ENCODE peak calls at places on chromosome 1, in nine cellular contexts. One of them, this sample, is unnamed.

GRCh38 chr1:88685239-88685604 is 1.1 kb downstream of the PKN2 start:
- DNase-seq in caudate nucleus: no peak
- DNase-seq in nephron progenitor cell: no peak
- DNase-seq in epithelial cell of esophagus: peak; percentile 8
- DNase-seq in dermis microvascular lymphatic vessel endothelial cell: peak; percentile 19
- DNase-seq in GF-D8: no peak
- DNase-seq in colonic mucosa: no peak
- DNase-seq in memory B cell: no peak
- DNase-seq in iPS-NIHi11: no peak
- DNase-seq in this sample: no peak

GRCh38 chr1:217333939-217334338 is 297.0 kb downstream of the GPATCH2 start:
- DNase-seq in caudate nucleus: no peak
- DNase-seq in nephron progenitor cell: peak; percentile 55
- DNase-seq in epithelial cell of esophagus: peak; percentile 42
- DNase-seq in dermis microvascular lymphatic vessel endothelial cell: no peak
- DNase-seq in GF-D8: no peak
- DNase-seq in colonic mucosa: peak; percentile 18
- DNase-seq in memory B cell: no peak
- DNase-seq in iPS-NIHi11: peak; percentile 78
- DNase-seq in this sample: no peak

GRCh38 chr1:80064524-80064923 is 1058.0 kb upstream of the ADGRL4 start:
- DNase-seq in caudate nucleus: no peak
- DNase-seq in nephron progenitor cell: no peak
- DNase-seq in epithelial cell of esophagus: peak; percentile 83
- DNase-seq in dermis microvascular lymphatic vessel endothelial cell: no peak
- DNase-seq in GF-D8: no peak
- DNase-seq in colonic mucosa: no peak
- DNase-seq in memory B cell: no peak
- DNase-seq in iPS-NIHi11: no peak
- DNase-seq in this sample: no peak

GRCh38 chr1:208192989-208193388 is 51.2 kb downstream of the PLXNA2 start:
- DNase-seq in caudate nucleus: no peak
- DNase-seq in nephron progenitor cell: no peak
- DNase-seq in epithelial cell of esophagus: no peak
- DNase-seq in dermis microvascular lymphatic vessel endothelial cell: no peak
- DNase-seq in GF-D8: no peak
- DNase-seq in colonic mucosa: no peak
- DNase-seq in memory B cell: no peak
- DNase-seq in iPS-NIHi11: no peak
- DNase-seq in this sample: no peak

GRCh38 chr1:44806025-44806703 is 987 bp downstream of the DYNLT4 start:
- DNase-seq in caudate nucleus: no peak
- DNase-seq in nephron progenitor cell: no peak
- DNase-seq in epithelial cell of esophagus: no peak
- DNase-seq in dermis microvascular lymphatic vessel endothelial cell: no peak
- DNase-seq in GF-D8: no peak
- DNase-seq in colonic mucosa: no peak
- DNase-seq in memory B cell: no peak
- DNase-seq in iPS-NIHi11: no peak
- DNase-seq in this sample: peak; percentile 43

GRCh38 chr1:65417729-65418128 is 2.7 kb upstream of the LEPR start:
- DNase-seq in caudate nucleus: no peak
- DNase-seq in nephron progenitor cell: no peak
- DNase-seq in epithelial cell of esophagus: peak; percentile 64
- DNase-seq in dermis microvascular lymphatic vessel endothelial cell: no peak
- DNase-seq in GF-D8: no peak
- DNase-seq in colonic mucosa: no peak
- DNase-seq in memory B cell: no peak
- DNase-seq in iPS-NIHi11: no peak
- DNase-seq in this sample: no peak

GRCh38 chr1:204319462-204319861 is 40.3 kb downstream of the PLEKHA6 start:
- DNase-seq in caudate nucleus: no peak
- DNase-seq in nephron progenitor cell: no peak
- DNase-seq in epithelial cell of esophagus: peak; percentile 98
- DNase-seq in dermis microvascular lymphatic vessel endothelial cell: peak; percentile 47
- DNase-seq in GF-D8: no peak
- DNase-seq in colonic mucosa: no peak
- DNase-seq in memory B cell: no peak
- DNase-seq in iPS-NIHi11: no peak
- DNase-seq in this sample: no peak

GRCh38 chr1:207937204-207937603 is 26.3 kb upstream of the CD34 start:
- DNase-seq in caudate nucleus: no peak
- DNase-seq in nephron progenitor cell: no peak
- DNase-seq in epithelial cell of esophagus: no peak
- DNase-seq in dermis microvascular lymphatic vessel endothelial cell: peak; percentile 59
- DNase-seq in GF-D8: no peak
- DNase-seq in colonic mucosa: no peak
- DNase-seq in memory B cell: no peak
- DNase-seq in iPS-NIHi11: no peak
- DNase-seq in this sample: no peak

GRCh38 chr1:110403805-110404204 is 3.7 kb downstream of the LAMTOR5 start:
- DNase-seq in caudate nucleus: no peak
- DNase-seq in nephron progenitor cell: no peak
- DNase-seq in epithelial cell of esophagus: no peak
- DNase-seq in dermis microvascular lymphatic vessel endothelial cell: no peak
- DNase-seq in GF-D8: no peak
- DNase-seq in colonic mucosa: no peak
- DNase-seq in memory B cell: no peak
- DNase-seq in iPS-NIHi11: no peak
- DNase-seq in this sample: no peak

GRCh38 chr1:90344963-90345730 is 350.2 kb downstream of the ZNF326 start:
- DNase-seq in caudate nucleus: no peak
- DNase-seq in nephron progenitor cell: no peak
- DNase-seq in epithelial cell of esophagus: no peak
- DNase-seq in dermis microvascular lymphatic vessel endothelial cell: no peak
- DNase-seq in GF-D8: no peak
- DNase-seq in colonic mucosa: no peak
- DNase-seq in memory B cell: no peak
- DNase-seq in iPS-NIHi11: no peak
- DNase-seq in this sample: no peak

GRCh38 chr1:220929304-220929703 is 50.1 kb downstream of the HLX start:
- DNase-seq in caudate nucleus: no peak
- DNase-seq in nephron progenitor cell: no peak
- DNase-seq in epithelial cell of esophagus: no peak
- DNase-seq in dermis microvascular lymphatic vessel endothelial cell: no peak
- DNase-seq in GF-D8: no peak
- DNase-seq in colonic mucosa: no peak
- DNase-seq in memory B cell: no peak
- DNase-seq in iPS-NIHi11: no peak
- DNase-seq in this sample: no peak

GRCh38 chr1:225318706-225319575 is 108.9 kb downstream of the LBR start:
- DNase-seq in caudate nucleus: no peak
- DNase-seq in nephron progenitor cell: peak; percentile 42
- DNase-seq in epithelial cell of esophagus: peak; percentile 63
- DNase-seq in dermis microvascular lymphatic vessel endothelial cell: peak; percentile 33
- DNase-seq in GF-D8: no peak
- DNase-seq in colonic mucosa: peak; percentile 59
- DNase-seq in memory B cell: no peak
- DNase-seq in iPS-NIHi11: peak; percentile 74
- DNase-seq in this sample: no peak

GRCh38 chr1:193569696-193570269 is 383.4 kb upstream of the B3GALT2 start:
- DNase-seq in caudate nucleus: no peak
- DNase-seq in nephron progenitor cell: no peak
- DNase-seq in epithelial cell of esophagus: peak; percentile 7
- DNase-seq in dermis microvascular lymphatic vessel endothelial cell: no peak
- DNase-seq in GF-D8: no peak
- DNase-seq in colonic mucosa: no peak
- DNase-seq in memory B cell: no peak
- DNase-seq in iPS-NIHi11: no peak
- DNase-seq in this sample: no peak

GRCh38 chr1:16067933-16068332 is 5.5 kb downstream of the FAM131C start:
- DNase-seq in caudate nucleus: no peak
- DNase-seq in nephron progenitor cell: no peak
- DNase-seq in epithelial cell of esophagus: no peak
- DNase-seq in dermis microvascular lymphatic vessel endothelial cell: no peak
- DNase-seq in GF-D8: no peak
- DNase-seq in colonic mucosa: no peak
- DNase-seq in memory B cell: no peak
- DNase-seq in iPS-NIHi11: no peak
- DNase-seq in this sample: no peak

GRCh38 chr1:35345439-35345981 is 77.0 kb downstream of the ZMYM4 start:
- DNase-seq in caudate nucleus: no peak
- DNase-seq in nephron progenitor cell: no peak
- DNase-seq in epithelial cell of esophagus: peak; percentile 54
- DNase-seq in dermis microvascular lymphatic vessel endothelial cell: no peak
- DNase-seq in GF-D8: no peak
- DNase-seq in colonic mucosa: no peak
- DNase-seq in memory B cell: no peak
- DNase-seq in iPS-NIHi11: no peak
- DNase-seq in this sample: peak; percentile 59

GRCh38 chr1:43277116-43277876 is 7.5 kb downstream of the TMEM125 start:
- DNase-seq in caudate nucleus: no peak
- DNase-seq in nephron progenitor cell: no peak
- DNase-seq in epithelial cell of esophagus: no peak
- DNase-seq in dermis microvascular lymphatic vessel endothelial cell: no peak
- DNase-seq in GF-D8: no peak
- DNase-seq in colonic mucosa: no peak
- DNase-seq in memory B cell: no peak
- DNase-seq in iPS-NIHi11: no peak
- DNase-seq in this sample: no peak

GRCh38 chr1:6961289-6961688 is 176.0 kb downstream of the CAMTA1 start:
- DNase-seq in caudate nucleus: no peak
- DNase-seq in nephron progenitor cell: no peak
- DNase-seq in epithelial cell of esophagus: no peak
- DNase-seq in dermis microvascular lymphatic vessel endothelial cell: no peak
- DNase-seq in GF-D8: no peak
- DNase-seq in colonic mucosa: no peak
- DNase-seq in memory B cell: no peak
- DNase-seq in iPS-NIHi11: no peak
- DNase-seq in this sample: no peak

GRCh38 chr1:245247791-245248789 is 93.3 kb downstream of the KIF26B start:
- DNase-seq in caudate nucleus: no peak
- DNase-seq in nephron progenitor cell: no peak
- DNase-seq in epithelial cell of esophagus: no peak
- DNase-seq in dermis microvascular lymphatic vessel endothelial cell: no peak
- DNase-seq in GF-D8: no peak
- DNase-seq in colonic mucosa: no peak
- DNase-seq in memory B cell: no peak
- DNase-seq in iPS-NIHi11: no peak
- DNase-seq in this sample: no peak

GRCh38 chr1:7616076-7616833 is 154.8 kb upstream of the VAMP3 start:
- DNase-seq in caudate nucleus: no peak
- DNase-seq in nephron progenitor cell: peak; percentile 90
- DNase-seq in epithelial cell of esophagus: peak; percentile 43
- DNase-seq in dermis microvascular lymphatic vessel endothelial cell: peak; percentile 35
- DNase-seq in GF-D8: no peak
- DNase-seq in colonic mucosa: peak; percentile 33
- DNase-seq in memory B cell: no peak
- DNase-seq in iPS-NIHi11: peak; percentile 90
- DNase-seq in this sample: peak; percentile 13

This sample was measured in CD14-positive monocyte.